ENCODE peak calls at places on chromosomes 11 and 22, in four cellular contexts. W is sigmoid colon, J is breast epithelium, H is GM12891. U is an unnamed sample.

GRCh38 chr22:20761536-20761935 is 12.4 kb upstream of the SERPIND1 start:
- DNase-seq in W (no peak), H (no peak), J (no peak), U (no peak)

GRCh38 chr11:36265793-36266628 is 23.2 kb downstream of the COMMD9 start:
- DNase-seq in J (peak), H (peak), W (peak), U (peak)

GRCh38 chr11:12201016-12201985 is 90.9 kb downstream of the MICAL2 start:
- DNase-seq in W (no peak), J (no peak), H (no peak), U (no peak)

GRCh38 chr22:42644422-42645340 is 4.3 kb upstream of the ATP5MGL start:
- DNase-seq in W (peak), J (peak), H (no peak), U (no peak)

GRCh38 chr11:76671626-76672309 is 1.2 kb upstream of the LRRC32 start:
- DNase-seq in W (no peak), H (no peak), J (no peak), U (no peak)

GRCh38 chr11:80156062-80156461 is 715.2 kb upstream of the TENM4 start:
- DNase-seq in H (no peak), J (no peak), W (no peak), U (no peak)

GRCh38 chr22:25661067-25661466 is 80.9 kb upstream of the MYO18B start:
- DNase-seq in W (no peak), J (no peak), H (no peak), U (no peak)

GRCh38 chr11:17719940-17720795 is 797 bp downstream of the MYOD1 start:
- DNase-seq in J (no peak), H (no peak), W (no peak), U (no peak)

GRCh38 chr11:4482445-4482844 is at the start of gene OR52K1:
- DNase-seq in H (no peak), J (no peak), W (no peak), U (no peak)

GRCh38 chr11:73983764-73984543 is 1.3 kb upstream of the UCP2 start:
- DNase-seq in J (no peak), W (peak), H (no peak), U (no peak)

GRCh38 chr11:94734563-94735275 is 33.4 kb upstream of the AMOTL1 start:
- DNase-seq in H (no peak), J (no peak), W (no peak), U (no peak)

GRCh38 chr22:41713004-41713403 is 13.7 kb downstream of the MEI1 start:
- DNase-seq in H (no peak), J (no peak), W (no peak), U (no peak)

GRCh38 chr11:47061429-47062178 is 115.1 kb downstream of the ARFGAP2 start:
- DNase-seq in J (no peak), W (no peak), H (no peak), U (no peak)
- TF ChIP-seq POLR2A in J (no peak), W (no peak), H (no peak), U (no peak)

GRCh38 chr11:65083134-65083833 is 556 bp downstream of the CDCA5 start:
- DNase-seq in H (no peak), W (no peak), J (no peak), U (no peak)

GRCh38 chr11:65084598-65085375 is 765 bp downstream of the ZFPL1 start:
- DNase-seq in H (no peak), W (no peak), J (no peak), U (no peak)

GRCh38 chr11:65086809-65087208 is 2.8 kb downstream of the ZFPL1 start:
- DNase-seq in J (no peak), W (no peak), H (no peak), U (no peak)

GRCh38 chr11:65087216-65087615 is 3.2 kb downstream of the ZFPL1 start:
- DNase-seq in W (peak), J (no peak), H (no peak), U (no peak)

GRCh38 chr11:65083834-65084597 is at the start of the genes CDCA5 and ZFPL1:
- DNase-seq in W (peak), H (peak), J (peak), U (peak)
- TF ChIP-seq POLR2A in W (no peak), H (peak), J (peak), U (peak)

GRCh38 chr11:6234314-6235031 is at the start of gene FHIP1B:
- DNase-seq in J (peak), W (peak), H (peak), U (peak)
- TF ChIP-seq POLR2A in J (peak), W (peak), H (peak), U (peak)

GRCh38 chr11:123062158-123062891 is 389 bp upstream of the HSPA8 start:
- DNase-seq in H (peak), W (peak), J (peak), U (peak)
- TF ChIP-seq POLR2A in H (peak), W (peak), J (peak), U (no peak)

GRCh38 chr11:62687508-62688396 is 1.6 kb downstream of the LRRN4CL start:
- DNase-seq in H (no peak), W (peak), J (no peak), U (no peak)

GRCh38 chr11:62694455-62695167 is 5.3 kb upstream of the LRRN4CL start:
- DNase-seq in W (peak), H (peak), J (peak), U (peak)

GRCh38 chr11:62688481-62688880 is 849 bp downstream of the LRRN4CL start:
- DNase-seq in W (no peak), H (no peak), J (no peak), U (no peak)

GRCh38 chr11:62689421-62690183 is at the start of gene LRRN4CL:
- DNase-seq in J (peak), H (no peak), W (peak), U (peak)
- TF ChIP-seq POLR2A in J (no peak), H (no peak), W (peak), U (no peak)

GRCh38 chr11:75554258-75555022 is 7.6 kb upstream of the SERPINH1 start:
- DNase-seq in W (peak), H (no peak), J (peak), U (no peak)
- TF ChIP-seq POLR2A in W (no peak), H (no peak), J (no peak), U (no peak)

GRCh38 chr22:39738746-39739145 is 154.8 kb downstream of the ENTHD1 start:
- DNase-seq in W (no peak), J (no peak), H (no peak), U (no peak)
- TF ChIP-seq POLR2A in W (no peak), J (no peak), H (no peak), U (no peak)

GRCh38 chr22:38754247-38755154 is 1.3 kb downstream of the SUN2 start:
- DNase-seq in J (peak), H (no peak), W (peak), U (peak)

GRCh38 chr22:38755911-38756532 is at the start of gene SUN2:
- DNase-seq in H (peak), W (peak), J (peak), U (peak)

GRCh38 chr22:38753894-38754246 is 1.9 kb downstream of the SUN2 start:
- DNase-seq in H (no peak), J (no peak), W (no peak), U (no peak)

GRCh38 chr22:38756631-38757463 is 1.0 kb upstream of the SUN2 start:
- DNase-seq in W (no peak), J (no peak), H (no peak), U (no peak)

DNA sequence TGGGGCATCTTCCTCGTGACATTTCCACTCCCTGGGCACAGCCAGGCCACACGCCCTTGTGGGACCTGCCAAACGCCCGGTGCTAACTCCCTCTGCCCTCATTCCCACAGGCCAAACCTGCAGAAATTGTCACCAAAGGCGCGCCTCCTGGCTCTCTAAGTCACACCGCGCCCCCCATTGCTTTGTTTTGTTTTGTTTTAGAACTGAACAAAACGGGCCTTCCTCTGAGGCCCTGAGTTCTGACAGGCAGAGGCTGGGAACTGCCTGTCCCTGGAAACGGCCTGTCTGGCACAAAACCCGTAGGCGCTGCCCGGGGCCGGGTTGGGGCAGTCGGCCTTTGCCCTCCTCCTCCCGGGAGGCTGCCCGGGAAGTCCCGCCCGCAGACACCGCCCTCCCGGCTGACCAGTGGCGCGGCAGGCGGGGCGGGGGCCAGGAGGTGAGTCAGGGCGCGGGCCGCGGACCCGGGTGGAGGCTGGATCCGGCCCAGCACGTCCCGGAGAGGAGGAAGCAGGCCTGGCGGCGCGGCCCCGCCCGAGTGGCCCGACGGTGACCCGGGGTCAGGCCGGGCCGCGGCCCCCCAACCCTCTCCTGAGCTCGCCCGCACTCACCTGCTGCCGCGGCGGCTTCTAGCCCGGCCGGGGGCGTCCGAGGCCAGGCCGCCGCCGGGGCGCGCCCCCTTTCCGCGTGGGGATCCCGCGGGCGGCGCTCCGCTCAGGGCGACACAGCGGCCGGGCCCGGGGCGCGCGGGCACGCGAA is 465 bp downstream of the SUN2 start:
- DNase-seq in W (peak), H (no peak), J (peak), U (peak)
- TF ChIP-seq POLR2A in W (no peak), H (no peak), J (peak), U (peak)

GRCh38 chr11:65425971-65426838 is 3.6 kb downstream of the NEAT1 start:
- DNase-seq in H (no peak), J (no peak), W (peak), U (no peak)
- TF ChIP-seq POLR2A in H (peak), J (peak), W (no peak), U (no peak)